ENCODE peak calls at places on chromosomes 1 and 21, in five cellular contexts. X is PC-3; U is GM13976; I is stimulated activated CD8-positive, alpha-beta memory T cell treated with anti-CD3 and anti-CD28 coated beads, Interleukin-4, amount 100 ng/mL, for 1 hour; V is HT1080. Y is an unnamed sample.

GRCh38 chr1:199243423-199244061 is 604.7 kb downstream of the PTPRC start:
- DNase-seq in X (peak), U (peak), I (peak), V (peak), Y (peak)

GRCh38 chr1:110070282-110070967 is at the start of gene ALX3:
- DNase-seq in I (no peak), X (no peak), U (no peak), V (no peak), Y (no peak)

GRCh38 chr1:23756676-23757075 is 13.4 kb downstream of the ELOA start:
- DNase-seq in U (no peak), I (no peak), V (peak), X (peak), Y (no peak)

GRCh38 chr1:195804547-195804946 is 803.7 kb downstream of the KCNT2 start:
- DNase-seq in V (no peak), U (no peak), X (peak), I (no peak), Y (no peak)

GRCh38 chr1:9270290-9270900 is 22.3 kb upstream of the SPSB1 start:
- DNase-seq in U (no peak), I (no peak), X (peak), V (no peak), Y (no peak)

GRCh38 chr1:246221390-246222240 is 285.5 kb downstream of the SMYD3 start:
- DNase-seq in V (peak), I (no peak), X (no peak), U (no peak), Y (no peak)

GRCh38 chr1:88549536-88549935 is 134.5 kb upstream of the PKN2 start:
- DNase-seq in U (no peak), X (peak), V (no peak), I (no peak), Y (no peak)

GRCh38 chr21:37673801-37674575 is 242.3 kb downstream of the KCNJ6 start:
- DNase-seq in U (no peak), X (peak), I (no peak), V (no peak), Y (no peak)

GRCh38 chr1:203934651-203935050 is 73.3 kb downstream of the SNRPE start:
- DNase-seq in I (no peak), X (no peak), U (no peak), V (no peak), Y (no peak)

GRCh38 chr1:112651205-112651604 is 23.3 kb upstream of the MOV10 start:
- DNase-seq in U (no peak), X (no peak), I (no peak), V (no peak), Y (no peak)

GRCh38 chr1:2801535-2802291 is at the start of gene TTC34:
- DNase-seq in X (peak), I (no peak), V (no peak), U (peak), Y (no peak)

GRCh38 chr1:211174375-211174774 is 40.4 kb upstream of the KCNH1 start:
- DNase-seq in V (peak), X (peak), I (no peak), U (no peak), Y (no peak)

GRCh38 chr1:31214316-31215082 is 25.2 kb downstream of the NKAIN1 start:
- DNase-seq in V (no peak), I (no peak), U (no peak), X (no peak), Y (no peak)

GRCh38 chr1:51851882-51852396 is 26.6 kb downstream of the NRDC start:
- DNase-seq in I (no peak), U (no peak), V (no peak), X (no peak), Y (no peak)

GRCh38 chr1:48442864-48443619 is 29.0 kb downstream of the SPATA6 start:
- DNase-seq in X (peak), V (no peak), U (no peak), I (no peak), Y (no peak)

GRCh38 chr1:244112646-244113045 is 61.6 kb downstream of the ZBTB18 start:
- DNase-seq in V (no peak), U (no peak), X (peak), I (no peak), Y (no peak)

GRCh38 chr21:34008618-34009017 is 64.8 kb upstream of the MRPS6 start:
- DNase-seq in V (peak), U (no peak), I (no peak), X (no peak), Y (no peak)

GRCh38 chr1:174682419-174683008 is 234.8 kb downstream of the GPR52 start:
- DNase-seq in U (no peak), V (no peak), I (no peak), X (no peak), Y (no peak)

GRCh38 chr1:180097319-180097605 is 57.4 kb upstream of the QSOX1 start:
- DNase-seq in X (no peak), V (no peak), I (no peak), U (no peak), Y (no peak)

GRCh38 chr1:26932536-26932935 is 11.0 kb downstream of the NUDC start:
- DNase-seq in X (no peak), I (no peak), V (no peak), U (peak), Y (no peak)

GRCh38 chr1:61536722-61537121 is 188.2 kb downstream of the TM2D1 start:
- DNase-seq in I (no peak), V (no peak), X (no peak), U (no peak), Y (no peak)

GRCh38 chr1:23613191-23614126 is 54.2 kb upstream of the ID3 start:
- DNase-seq in X (no peak), U (peak), I (no peak), V (no peak), Y (no peak)

GRCh38 chr1:165629848-165630628 is 996 bp upstream of the MGST3 start:
- DNase-seq in X (no peak), V (no peak), I (no peak), U (no peak), Y (no peak)

GRCh38 chr1:53307037-53307436 is 20.8 kb downstream of the LRP8 start:
- DNase-seq in I (no peak), X (no peak), U (no peak), V (no peak), Y (no peak)

GRCh38 chr1:201714542-201715276 is 114.2 kb upstream of the IPO9 start:
- DNase-seq in X (peak), I (no peak), U (no peak), V (peak), Y (peak)

GRCh38 chr1:30162565-30162964 is 560.8 kb downstream of the MATN1 start:
- DNase-seq in V (no peak), X (no peak), I (no peak), U (no peak), Y (no peak)

GRCh38 chr21:44816761-44817505 is 929 bp downstream of the SUMO3 start:
- DNase-seq in U (no peak), V (no peak), I (no peak), X (no peak), Y (no peak)

GRCh38 chr21:45852886-45853400 is 128.6 kb upstream of the COL6A1 start:
- DNase-seq in I (no peak), X (no peak), V (no peak), U (no peak), Y (no peak)

GRCh38 chr1:241627453-241628329 is 12.5 kb downstream of the CHML start:
- DNase-seq in I (no peak), V (peak), U (peak), X (peak), Y (peak)

GRCh38 chr1:234870020-234870378 is 258.6 kb downstream of the TOMM20 start:
- DNase-seq in I (no peak), V (no peak), X (no peak), U (no peak), Y (no peak)